ENCODE peak calls at places on chromosomes 5 and 9, in seven cellular contexts. One of them, this sample, is unnamed.

GRCh38 chr9:103991698-103992097 is 102.4 kb upstream of the SMC2 start:
- DNase-seq in BE2C: no peak
- DNase-seq in brain microvascular endothelial cell: peak; percentile 28
- DNase-seq in HCEC 1CT: peak; percentile 30
- DNase-seq in HuH-7.5: no peak
- DNase-seq in T-helper 1 cell: peak; percentile 73
- DNase-seq in foreskin fibroblast: no peak
- DNase-seq in this sample: no peak

GRCh38 chr9:14396171-14396570 is 82.2 kb upstream of the NFIB start:
- DNase-seq in BE2C: no peak
- DNase-seq in brain microvascular endothelial cell: no peak
- DNase-seq in HCEC 1CT: no peak
- DNase-seq in HuH-7.5: no peak
- DNase-seq in T-helper 1 cell: no peak
- DNase-seq in foreskin fibroblast: no peak
- DNase-seq in this sample: no peak

GRCh38 chr9:82275531-82275930 is 287.0 kb downstream of the SPATA31D1 start:
- DNase-seq in BE2C: no peak
- DNase-seq in brain microvascular endothelial cell: no peak
- DNase-seq in HCEC 1CT: no peak
- DNase-seq in HuH-7.5: no peak
- DNase-seq in T-helper 1 cell: no peak
- DNase-seq in foreskin fibroblast: peak; percentile 44
- DNase-seq in this sample: peak; percentile 34

GRCh38 chr5:114185274-114185673 is 176.6 kb upstream of the KCNN2 start:
- DNase-seq in BE2C: peak; percentile 8
- DNase-seq in brain microvascular endothelial cell: no peak
- DNase-seq in HCEC 1CT: no peak
- DNase-seq in HuH-7.5: no peak
- DNase-seq in T-helper 1 cell: no peak
- DNase-seq in foreskin fibroblast: peak; percentile 74
- DNase-seq in this sample: no peak

GRCh38 chr9:99824378-99825157 is 2.9 kb downstream of the NR4A3 start:
- DNase-seq in BE2C: peak; percentile 64
- DNase-seq in brain microvascular endothelial cell: peak; percentile 21
- DNase-seq in HCEC 1CT: peak; percentile 31
- DNase-seq in HuH-7.5: peak; percentile 93
- DNase-seq in T-helper 1 cell: peak; percentile 72
- DNase-seq in foreskin fibroblast: no peak
- DNase-seq in this sample: peak; percentile 49

GRCh38 chr9:137156567-137157375 is 13.1 kb downstream of the LRRC26 start:
- DNase-seq in BE2C: peak; percentile 54
- DNase-seq in brain microvascular endothelial cell: peak; percentile 4
- DNase-seq in HCEC 1CT: no peak
- DNase-seq in HuH-7.5: no peak
- DNase-seq in T-helper 1 cell: peak; percentile 48
- DNase-seq in foreskin fibroblast: peak; percentile 46
- DNase-seq in this sample: no peak

GRCh38 chr9:125467341-125467740 is 205.7 kb downstream of the GAPVD1 start:
- DNase-seq in BE2C: no peak
- DNase-seq in brain microvascular endothelial cell: no peak
- DNase-seq in HCEC 1CT: no peak
- DNase-seq in HuH-7.5: no peak
- DNase-seq in T-helper 1 cell: no peak
- DNase-seq in foreskin fibroblast: no peak
- DNase-seq in this sample: no peak

GRCh38 chr5:95555553-95555952 is 652 bp downstream of the ARSK start:
- DNase-seq in BE2C: no peak
- DNase-seq in brain microvascular endothelial cell: no peak
- DNase-seq in HCEC 1CT: no peak
- DNase-seq in HuH-7.5: no peak
- DNase-seq in T-helper 1 cell: no peak
- DNase-seq in foreskin fibroblast: no peak
- DNase-seq in this sample: no peak

GRCh38 chr5:141677415-141677814 is 4.6 kb downstream of the ARAP3 start:
- DNase-seq in BE2C: peak; percentile 58
- DNase-seq in brain microvascular endothelial cell: no peak
- DNase-seq in HCEC 1CT: no peak
- DNase-seq in HuH-7.5: peak; percentile 45
- DNase-seq in T-helper 1 cell: no peak
- DNase-seq in foreskin fibroblast: no peak
- DNase-seq in this sample: no peak

GRCh38 chr9:127124792-127125191 is 2.4 kb upstream of the ANGPTL2 start:
- DNase-seq in BE2C: no peak
- DNase-seq in brain microvascular endothelial cell: no peak
- DNase-seq in HCEC 1CT: no peak
- DNase-seq in HuH-7.5: no peak
- DNase-seq in T-helper 1 cell: no peak
- DNase-seq in foreskin fibroblast: no peak
- DNase-seq in this sample: no peak

This sample was measured in fibroblast of lung.